ENCODE peak calls at places on chromosomes 12 and 14, in four cellular contexts. One of them, this sample, is unnamed.

GRCh38 chr12:83476695-83477094 is 790.0 kb downstream of the TMTC2 start:
- DNase-seq in ovary: no peak
- DNase-seq in kidney: no peak
- DNase-seq in pancreas: no peak
- DNase-seq in this sample: no peak

GRCh38 chr12:80032967-80033366 is 66.4 kb upstream of the OTOGL start:
- DNase-seq in pancreas: no peak
- DNase-seq in ovary: no peak
- DNase-seq in kidney: no peak
- DNase-seq in this sample: no peak

GRCh38 chr14:64363265-64363840 is 24.8 kb upstream of the MTHFD1 start:
- DNase-seq in ovary: no peak
- DNase-seq in kidney: no peak
- DNase-seq in pancreas: no peak
- DNase-seq in this sample: no peak

GRCh38 chr12:43285248-43285647 is 266.8 kb downstream of the ADAMTS20 start:
- DNase-seq in pancreas: no peak
- DNase-seq in ovary: no peak
- DNase-seq in kidney: no peak
- DNase-seq in this sample: no peak

GRCh38 chr12:45324391-45324790 is 108.5 kb downstream of the ANO6 start:
- DNase-seq in pancreas: no peak
- DNase-seq in kidney: no peak
- DNase-seq in ovary: no peak
- DNase-seq in this sample: no peak

GRCh38 chr12:10220398-10221077 is 7.9 kb downstream of the GABARAPL1 start:
- DNase-seq in pancreas: peak; percentile 78
- DNase-seq in kidney: no peak
- DNase-seq in ovary: peak; percentile 31
- DNase-seq in this sample: peak; percentile 75

GRCh38 chr12:31585271-31585670 is 5.7 kb downstream of the DENND5B start:
- DNase-seq in kidney: no peak
- DNase-seq in ovary: no peak
- DNase-seq in pancreas: no peak
- DNase-seq in this sample: no peak

GRCh38 chr12:53757095-53757770 is 5.5 kb upstream of the CISTR start:
- DNase-seq in kidney: peak; percentile 89
- DNase-seq in pancreas: peak; percentile 91
- DNase-seq in ovary: peak; percentile 74
- DNase-seq in this sample: peak; percentile 80

GRCh38 chr12:132776816-132777568 is 15.4 kb upstream of the ANKLE2 start:
- DNase-seq in kidney: peak; percentile 93
- DNase-seq in pancreas: no peak
- DNase-seq in ovary: peak; percentile 88
- DNase-seq in this sample: peak; percentile 83

GRCh38 chr12:34298971-34299801 is 276.9 kb downstream of the ALG10 start:
- DNase-seq in ovary: no peak
- DNase-seq in kidney: peak; percentile 34
- DNase-seq in pancreas: no peak
- DNase-seq in this sample: no peak

GRCh38 chr14:74667758-74668157 is 45.1 kb downstream of the AREL1 start:
- DNase-seq in ovary: no peak
- DNase-seq in pancreas: no peak
- DNase-seq in kidney: no peak
- DNase-seq in this sample: no peak

GRCh38 chr14:74673768-74674167 is 39.1 kb downstream of the AREL1 start:
- DNase-seq in ovary: no peak
- DNase-seq in kidney: no peak
- DNase-seq in pancreas: no peak
- DNase-seq in this sample: no peak

GRCh38 chr14:74671789-74672188 is 41.1 kb downstream of the AREL1 start:
- DNase-seq in pancreas: no peak
- DNase-seq in kidney: no peak
- DNase-seq in ovary: no peak
- DNase-seq in this sample: no peak

GRCh38 chr14:74669846-74670245 is 43.0 kb downstream of the AREL1 start:
- DNase-seq in pancreas: no peak
- DNase-seq in kidney: no peak
- DNase-seq in ovary: no peak
- DNase-seq in this sample: no peak

GRCh38 chr14:74670726-74671125 is 42.2 kb downstream of the AREL1 start:
- DNase-seq in pancreas: no peak
- DNase-seq in kidney: no peak
- DNase-seq in ovary: no peak
- DNase-seq in this sample: no peak
- H3K36me3 ChIP-seq in pancreas: no peaks in the 10 kb centered on the region
- H3K36me3 ChIP-seq in kidney: peaks cover 65% of the 10 kb centered on the region
- H3K36me3 ChIP-seq in ovary: no peaks in the 10 kb centered on the region
- H3K36me3 ChIP-seq in this sample: peaks cover 96% of the 10 kb centered on the region

GRCh38 chr12:62647586-62647985 is 181.0 kb downstream of the MON2 start:
- DNase-seq in kidney: peak; percentile 91
- DNase-seq in pancreas: no peak
- DNase-seq in ovary: no peak
- DNase-seq in this sample: peak; percentile 50
- H3K27ac ChIP-seq in kidney: no peak overlapping the region
- H3K27ac ChIP-seq in pancreas: no peak overlapping the region
- H3K27ac ChIP-seq in ovary: no peak overlapping the region
- H3K27ac ChIP-seq in this sample: peak overlapping the region; percentile 60

DNA sequence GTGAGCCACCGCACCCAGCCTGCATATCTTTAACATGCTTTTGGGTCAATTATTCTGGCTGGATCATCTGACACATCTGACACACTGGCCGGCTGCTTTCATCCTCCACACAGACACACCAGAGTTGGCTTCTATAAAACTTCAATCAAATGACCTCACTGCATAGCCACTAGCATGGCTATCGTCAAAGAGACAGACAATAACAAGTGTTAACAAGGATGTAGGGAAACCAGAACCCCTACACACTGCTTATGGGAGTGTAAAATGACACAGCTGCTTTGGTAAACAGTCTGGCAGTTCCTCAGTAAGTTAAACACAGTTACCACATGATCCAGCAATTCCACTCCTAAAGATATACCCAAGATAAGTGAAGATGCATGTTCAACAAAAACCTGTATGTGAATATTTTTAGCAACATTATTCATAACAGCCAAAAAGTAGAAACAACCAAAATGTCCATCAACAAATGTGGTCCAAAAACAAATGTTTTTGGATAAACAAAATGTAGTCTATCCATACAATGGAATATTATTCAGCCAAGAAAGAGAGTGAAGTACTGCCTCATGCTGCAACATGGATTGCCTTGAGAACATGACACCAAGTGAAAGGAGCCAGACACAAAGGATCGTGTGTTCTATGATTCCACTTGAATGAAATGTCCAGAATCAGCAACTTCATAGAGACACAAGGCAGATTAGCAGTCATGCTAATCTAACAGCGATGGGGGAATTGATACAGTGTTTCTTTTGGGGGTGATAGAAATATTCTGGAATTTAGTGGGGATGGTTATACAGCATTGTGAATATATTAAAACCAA is 10.1 kb downstream of the KDM2B start:
- DNase-seq in kidney: no peak
- DNase-seq in ovary: no peak
- DNase-seq in pancreas: no peak
- DNase-seq in this sample: no peak
- H3K36me3 ChIP-seq in kidney: no peaks in the 10 kb centered on the region
- H3K36me3 ChIP-seq in ovary: no peaks in the 10 kb centered on the region
- H3K36me3 ChIP-seq in pancreas: no peaks in the 10 kb centered on the region
- H3K36me3 ChIP-seq in this sample: peaks cover 32% of the 10 kb centered on the region

GRCh38 chr14:67765192-67765834 is 51.1 kb downstream of the ZFYVE26 start:
- DNase-seq in kidney: no peak
- DNase-seq in ovary: no peak
- DNase-seq in pancreas: no peak
- DNase-seq in this sample: no peak

GRCh38 chr14:67763158-67763822 is 53.1 kb downstream of the ZFYVE26 start:
- DNase-seq in ovary: no peak
- DNase-seq in pancreas: no peak
- DNase-seq in kidney: no peak
- DNase-seq in this sample: no peak

GRCh38 chr14:67768219-67768618 is 48.2 kb downstream of the ZFYVE26 start:
- DNase-seq in pancreas: no peak
- DNase-seq in kidney: no peak
- DNase-seq in ovary: no peak
- DNase-seq in this sample: no peak

GRCh38 chr14:67764496-67764895 is 51.9 kb downstream of the ZFYVE26 start:
- DNase-seq in pancreas: no peak
- DNase-seq in kidney: no peak
- DNase-seq in ovary: no peak
- DNase-seq in this sample: no peak

DNA sequence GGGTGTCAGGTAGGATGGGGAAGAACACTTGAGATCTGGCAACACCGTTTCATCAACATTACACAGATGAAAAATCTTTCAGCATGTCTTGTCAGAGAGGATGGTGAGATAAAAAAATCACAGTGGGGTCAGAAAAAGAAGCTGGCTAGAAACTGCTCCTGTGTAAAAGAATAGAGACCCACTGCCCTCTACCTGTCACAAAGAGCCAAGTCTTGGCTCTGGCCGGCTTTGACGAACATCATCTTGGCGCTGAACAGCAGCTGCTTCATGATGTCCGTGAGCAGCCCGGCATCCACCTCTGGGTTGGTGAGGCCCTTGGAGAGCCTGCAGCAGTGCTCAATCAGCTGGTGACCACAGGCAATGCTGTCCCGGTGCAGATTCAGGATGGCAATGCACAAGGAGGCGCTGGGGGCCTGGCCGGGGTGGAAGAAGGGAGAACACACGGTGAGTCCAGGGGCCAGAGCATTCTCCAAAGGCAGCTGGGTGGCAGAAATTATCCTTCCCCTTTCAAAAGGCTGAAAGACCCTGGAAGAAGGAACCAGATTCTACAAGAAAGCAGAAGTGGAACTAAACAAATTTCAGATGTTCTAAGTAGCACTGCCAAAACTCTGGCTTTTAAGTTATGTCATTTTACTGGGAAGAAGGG is 50.2 kb downstream of the ZFYVE26 start:
- DNase-seq in kidney: no peak
- DNase-seq in ovary: no peak
- DNase-seq in pancreas: no peak
- DNase-seq in this sample: no peak
- H3K27ac ChIP-seq in kidney: no peak overlapping the region
- H3K27ac ChIP-seq in ovary: no peak overlapping the region
- H3K27ac ChIP-seq in pancreas: peak overlapping the region; percentile 51
- H3K27ac ChIP-seq in this sample: no peak overlapping the region

This sample was measured in left ventricle myocardium inferior.